ENCODE peak calls at places on chromosomes 6 and 20, in seven cellular contexts. One of them, this sample, is unnamed.

GRCh38 chr6:7052441-7052936 is 55.3 kb upstream of the RREB1 start:
- DNase-seq in T-cell: peak
- DNase-seq in choroid plexus epithelial cell: peak
- DNase-seq in naive thymus-derived CD4-positive, alpha-beta T cell: peak
- DNase-seq in SW 1271: no peak
- DNase-seq in stimulated activated CD4-positive, alpha-beta T cell treated with anti-CD3 and anti-CD28 coated beads, Interleukin-4, amount 100 ng/mL, for 4 hours: peak
- DNase-seq in H54: peak
- DNase-seq in this sample: peak

GRCh38 chr6:35876902-35877301 is 44.0 kb downstream of the SRPK1 start:
- DNase-seq in T-cell: no peak
- DNase-seq in choroid plexus epithelial cell: no peak
- DNase-seq in naive thymus-derived CD4-positive, alpha-beta T cell: no peak
- DNase-seq in SW 1271: no peak
- DNase-seq in stimulated activated CD4-positive, alpha-beta T cell treated with anti-CD3 and anti-CD28 coated beads, Interleukin-4, amount 100 ng/mL, for 4 hours: no peak
- DNase-seq in H54: no peak
- DNase-seq in this sample: no peak

GRCh38 chr6:79544299-79544927 is 7.2 kb upstream of the LCA5 start:
- DNase-seq in T-cell: no peak
- DNase-seq in choroid plexus epithelial cell: peak
- DNase-seq in naive thymus-derived CD4-positive, alpha-beta T cell: no peak
- DNase-seq in SW 1271: no peak
- DNase-seq in stimulated activated CD4-positive, alpha-beta T cell treated with anti-CD3 and anti-CD28 coated beads, Interleukin-4, amount 100 ng/mL, for 4 hours: no peak
- DNase-seq in H54: no peak
- DNase-seq in this sample: peak

GRCh38 chr20:1324598-1325172 is 4.3 kb downstream of the SDCBP2 start:
- DNase-seq in T-cell: no peak
- DNase-seq in choroid plexus epithelial cell: peak
- DNase-seq in naive thymus-derived CD4-positive, alpha-beta T cell: no peak
- DNase-seq in SW 1271: no peak
- DNase-seq in stimulated activated CD4-positive, alpha-beta T cell treated with anti-CD3 and anti-CD28 coated beads, Interleukin-4, amount 100 ng/mL, for 4 hours: peak
- DNase-seq in H54: no peak
- DNase-seq in this sample: peak

GRCh38 chr6:136923116-136923953 is 1.2 kb downstream of the SLC35D3 start:
- DNase-seq in T-cell: no peak
- DNase-seq in choroid plexus epithelial cell: no peak
- DNase-seq in naive thymus-derived CD4-positive, alpha-beta T cell: peak
- DNase-seq in SW 1271: no peak
- DNase-seq in stimulated activated CD4-positive, alpha-beta T cell treated with anti-CD3 and anti-CD28 coated beads, Interleukin-4, amount 100 ng/mL, for 4 hours: no peak
- DNase-seq in H54: no peak
- DNase-seq in this sample: no peak

GRCh38 chr20:57433658-57434389 is 42.6 kb downstream of the RBM38 start:
- DNase-seq in T-cell: peak
- DNase-seq in choroid plexus epithelial cell: no peak
- DNase-seq in naive thymus-derived CD4-positive, alpha-beta T cell: peak
- DNase-seq in SW 1271: no peak
- DNase-seq in stimulated activated CD4-positive, alpha-beta T cell treated with anti-CD3 and anti-CD28 coated beads, Interleukin-4, amount 100 ng/mL, for 4 hours: peak
- DNase-seq in H54: no peak
- DNase-seq in this sample: no peak

GRCh38 chr6:69581576-69581975 is 215.2 kb downstream of the LMBRD1 start:
- DNase-seq in T-cell: no peak
- DNase-seq in choroid plexus epithelial cell: no peak
- DNase-seq in naive thymus-derived CD4-positive, alpha-beta T cell: no peak
- DNase-seq in SW 1271: no peak
- DNase-seq in stimulated activated CD4-positive, alpha-beta T cell treated with anti-CD3 and anti-CD28 coated beads, Interleukin-4, amount 100 ng/mL, for 4 hours: no peak
- DNase-seq in H54: no peak
- DNase-seq in this sample: no peak

GRCh38 chr6:152474341-152474740 is 162.8 kb downstream of the SYNE1 start:
- DNase-seq in T-cell: no peak
- DNase-seq in choroid plexus epithelial cell: no peak
- DNase-seq in naive thymus-derived CD4-positive, alpha-beta T cell: no peak
- DNase-seq in SW 1271: no peak
- DNase-seq in stimulated activated CD4-positive, alpha-beta T cell treated with anti-CD3 and anti-CD28 coated beads, Interleukin-4, amount 100 ng/mL, for 4 hours: no peak
- DNase-seq in H54: no peak
- DNase-seq in this sample: peak

GRCh38 chr6:67880939-67881705 is 754.0 kb upstream of the ADGRB3 start:
- DNase-seq in T-cell: no peak
- DNase-seq in choroid plexus epithelial cell: peak
- DNase-seq in naive thymus-derived CD4-positive, alpha-beta T cell: no peak
- DNase-seq in SW 1271: no peak
- DNase-seq in stimulated activated CD4-positive, alpha-beta T cell treated with anti-CD3 and anti-CD28 coated beads, Interleukin-4, amount 100 ng/mL, for 4 hours: no peak
- DNase-seq in H54: no peak
- DNase-seq in this sample: peak

This sample was measured in brain microvascular endothelial cell.